ENCODE peak calls at places on chromosomes 11 and 22, in ten cellular contexts. One of them, this sample, is unnamed.

GRCh38 chr11:109508185-109508584 is 86.2 kb downstream of the C11orf87 start:
- DNase-seq in spleen: no peak
- DNase-seq in activated CD4-positive, CD25-positive, alpha-beta regulatory T cell treated with anti-CD3 and anti-CD28 coated beads, Interleukin-2, amount 50 U/mL, for 16 hours: no peak
- DNase-seq in GM12892: no peak
- DNase-seq in COLO829: no peak
- DNase-seq in MM.1S: no peak
- DNase-seq in CD8-positive, alpha-beta memory T cell: no peak
- DNase-seq in stimulated activated CD8-positive, alpha-beta memory T cell treated with anti-CD3 and anti-CD28 coated beads, Interleukin-15, amount 100 ng/mL, for 1 hour: no peak
- DNase-seq in H9: no peak
- DNase-seq in activated T-cell treated with anti-CD3 and anti-CD28 coated beads for 1 hour: no peak
- DNase-seq in this sample: no peak

GRCh38 chr11:131195801-131196517 is 174.5 kb upstream of the NTM start:
- DNase-seq in spleen: no peak
- DNase-seq in activated CD4-positive, CD25-positive, alpha-beta regulatory T cell treated with anti-CD3 and anti-CD28 coated beads, Interleukin-2, amount 50 U/mL, for 16 hours: no peak
- DNase-seq in GM12892: no peak
- DNase-seq in COLO829: no peak
- DNase-seq in MM.1S: no peak
- DNase-seq in CD8-positive, alpha-beta memory T cell: no peak
- DNase-seq in stimulated activated CD8-positive, alpha-beta memory T cell treated with anti-CD3 and anti-CD28 coated beads, Interleukin-15, amount 100 ng/mL, for 1 hour: no peak
- DNase-seq in H9: no peak
- DNase-seq in activated T-cell treated with anti-CD3 and anti-CD28 coated beads for 1 hour: no peak
- DNase-seq in this sample: peak; percentile 87

GRCh38 chr11:63567044-63567840 is 4.1 kb upstream of the PLAAT2 start:
- DNase-seq in spleen: no peak
- DNase-seq in activated CD4-positive, CD25-positive, alpha-beta regulatory T cell treated with anti-CD3 and anti-CD28 coated beads, Interleukin-2, amount 50 U/mL, for 16 hours: peak; percentile 55
- DNase-seq in GM12892: no peak
- DNase-seq in COLO829: peak; percentile 26
- DNase-seq in MM.1S: peak; percentile 73
- DNase-seq in CD8-positive, alpha-beta memory T cell: peak; percentile 86
- DNase-seq in stimulated activated CD8-positive, alpha-beta memory T cell treated with anti-CD3 and anti-CD28 coated beads, Interleukin-15, amount 100 ng/mL, for 1 hour: no peak
- DNase-seq in H9: peak; percentile 42
- DNase-seq in activated T-cell treated with anti-CD3 and anti-CD28 coated beads for 1 hour: peak; percentile 39
- DNase-seq in this sample: peak; percentile 39

GRCh38 chr11:58004664-58005063 is 19.0 kb upstream of the OR9Q1 start:
- DNase-seq in spleen: no peak
- DNase-seq in activated CD4-positive, CD25-positive, alpha-beta regulatory T cell treated with anti-CD3 and anti-CD28 coated beads, Interleukin-2, amount 50 U/mL, for 16 hours: no peak
- DNase-seq in GM12892: no peak
- DNase-seq in COLO829: no peak
- DNase-seq in MM.1S: no peak
- DNase-seq in CD8-positive, alpha-beta memory T cell: no peak
- DNase-seq in stimulated activated CD8-positive, alpha-beta memory T cell treated with anti-CD3 and anti-CD28 coated beads, Interleukin-15, amount 100 ng/mL, for 1 hour: no peak
- DNase-seq in H9: no peak
- DNase-seq in activated T-cell treated with anti-CD3 and anti-CD28 coated beads for 1 hour: no peak
- DNase-seq in this sample: no peak

GRCh38 chr11:11510939-11511338 is 110.9 kb downstream of the GALNT18 start:
- DNase-seq in spleen: no peak
- DNase-seq in activated CD4-positive, CD25-positive, alpha-beta regulatory T cell treated with anti-CD3 and anti-CD28 coated beads, Interleukin-2, amount 50 U/mL, for 16 hours: no peak
- DNase-seq in GM12892: no peak
- DNase-seq in COLO829: peak; percentile 18
- DNase-seq in MM.1S: no peak
- DNase-seq in CD8-positive, alpha-beta memory T cell: no peak
- DNase-seq in stimulated activated CD8-positive, alpha-beta memory T cell treated with anti-CD3 and anti-CD28 coated beads, Interleukin-15, amount 100 ng/mL, for 1 hour: no peak
- DNase-seq in H9: no peak
- DNase-seq in activated T-cell treated with anti-CD3 and anti-CD28 coated beads for 1 hour: no peak
- DNase-seq in this sample: peak; percentile 84

GRCh38 chr11:87307101-87307500 is 269.4 kb downstream of the TMEM135 start:
- DNase-seq in spleen: no peak
- DNase-seq in activated CD4-positive, CD25-positive, alpha-beta regulatory T cell treated with anti-CD3 and anti-CD28 coated beads, Interleukin-2, amount 50 U/mL, for 16 hours: no peak
- DNase-seq in GM12892: no peak
- DNase-seq in COLO829: no peak
- DNase-seq in MM.1S: no peak
- DNase-seq in CD8-positive, alpha-beta memory T cell: no peak
- DNase-seq in stimulated activated CD8-positive, alpha-beta memory T cell treated with anti-CD3 and anti-CD28 coated beads, Interleukin-15, amount 100 ng/mL, for 1 hour: no peak
- DNase-seq in H9: no peak
- DNase-seq in activated T-cell treated with anti-CD3 and anti-CD28 coated beads for 1 hour: no peak
- DNase-seq in this sample: no peak

GRCh38 chr11:17560281-17561110 is 13.4 kb downstream of the OTOG start:
- DNase-seq in spleen: no peak
- DNase-seq in activated CD4-positive, CD25-positive, alpha-beta regulatory T cell treated with anti-CD3 and anti-CD28 coated beads, Interleukin-2, amount 50 U/mL, for 16 hours: no peak
- DNase-seq in GM12892: no peak
- DNase-seq in COLO829: no peak
- DNase-seq in MM.1S: no peak
- DNase-seq in CD8-positive, alpha-beta memory T cell: no peak
- DNase-seq in stimulated activated CD8-positive, alpha-beta memory T cell treated with anti-CD3 and anti-CD28 coated beads, Interleukin-15, amount 100 ng/mL, for 1 hour: no peak
- DNase-seq in H9: no peak
- DNase-seq in activated T-cell treated with anti-CD3 and anti-CD28 coated beads for 1 hour: no peak
- DNase-seq in this sample: peak; percentile 34

GRCh38 chr22:19672054-19672776 is 42.1 kb upstream of the SEPTIN5 start:
- DNase-seq in spleen: no peak
- DNase-seq in activated CD4-positive, CD25-positive, alpha-beta regulatory T cell treated with anti-CD3 and anti-CD28 coated beads, Interleukin-2, amount 50 U/mL, for 16 hours: no peak
- DNase-seq in GM12892: no peak
- DNase-seq in COLO829: no peak
- DNase-seq in MM.1S: no peak
- DNase-seq in CD8-positive, alpha-beta memory T cell: no peak
- DNase-seq in stimulated activated CD8-positive, alpha-beta memory T cell treated with anti-CD3 and anti-CD28 coated beads, Interleukin-15, amount 100 ng/mL, for 1 hour: no peak
- DNase-seq in H9: no peak
- DNase-seq in activated T-cell treated with anti-CD3 and anti-CD28 coated beads for 1 hour: no peak
- DNase-seq in this sample: no peak

GRCh38 chr11:61650781-61651571 is 29.2 kb upstream of the DAGLA start:
- DNase-seq in spleen: peak; percentile 80
- DNase-seq in activated CD4-positive, CD25-positive, alpha-beta regulatory T cell treated with anti-CD3 and anti-CD28 coated beads, Interleukin-2, amount 50 U/mL, for 16 hours: no peak
- DNase-seq in GM12892: no peak
- DNase-seq in COLO829: no peak
- DNase-seq in MM.1S: no peak
- DNase-seq in CD8-positive, alpha-beta memory T cell: no peak
- DNase-seq in stimulated activated CD8-positive, alpha-beta memory T cell treated with anti-CD3 and anti-CD28 coated beads, Interleukin-15, amount 100 ng/mL, for 1 hour: no peak
- DNase-seq in H9: peak; percentile 90
- DNase-seq in activated T-cell treated with anti-CD3 and anti-CD28 coated beads for 1 hour: no peak
- DNase-seq in this sample: no peak

GRCh38 chr11:76606102-76606793 is 64.3 kb downstream of the LRRC32 start:
- DNase-seq in spleen: no peak
- DNase-seq in activated CD4-positive, CD25-positive, alpha-beta regulatory T cell treated with anti-CD3 and anti-CD28 coated beads, Interleukin-2, amount 50 U/mL, for 16 hours: no peak
- DNase-seq in GM12892: no peak
- DNase-seq in COLO829: peak; percentile 19
- DNase-seq in MM.1S: no peak
- DNase-seq in CD8-positive, alpha-beta memory T cell: no peak
- DNase-seq in stimulated activated CD8-positive, alpha-beta memory T cell treated with anti-CD3 and anti-CD28 coated beads, Interleukin-15, amount 100 ng/mL, for 1 hour: no peak
- DNase-seq in H9: peak; percentile 25
- DNase-seq in activated T-cell treated with anti-CD3 and anti-CD28 coated beads for 1 hour: no peak
- DNase-seq in this sample: no peak

GRCh38 chr11:12083380-12083779 is 27.0 kb upstream of the MICAL2 start:
- DNase-seq in spleen: no peak
- DNase-seq in activated CD4-positive, CD25-positive, alpha-beta regulatory T cell treated with anti-CD3 and anti-CD28 coated beads, Interleukin-2, amount 50 U/mL, for 16 hours: no peak
- DNase-seq in GM12892: no peak
- DNase-seq in COLO829: no peak
- DNase-seq in MM.1S: no peak
- DNase-seq in CD8-positive, alpha-beta memory T cell: no peak
- DNase-seq in stimulated activated CD8-positive, alpha-beta memory T cell treated with anti-CD3 and anti-CD28 coated beads, Interleukin-15, amount 100 ng/mL, for 1 hour: no peak
- DNase-seq in H9: no peak
- DNase-seq in activated T-cell treated with anti-CD3 and anti-CD28 coated beads for 1 hour: no peak
- DNase-seq in this sample: no peak

GRCh38 chr22:46057762-46058420 is 80.9 kb upstream of the WNT7B start:
- DNase-seq in spleen: peak; percentile 80
- DNase-seq in activated CD4-positive, CD25-positive, alpha-beta regulatory T cell treated with anti-CD3 and anti-CD28 coated beads, Interleukin-2, amount 50 U/mL, for 16 hours: no peak
- DNase-seq in GM12892: peak; percentile 72
- DNase-seq in COLO829: no peak
- DNase-seq in MM.1S: peak; percentile 89
- DNase-seq in CD8-positive, alpha-beta memory T cell: no peak
- DNase-seq in stimulated activated CD8-positive, alpha-beta memory T cell treated with anti-CD3 and anti-CD28 coated beads, Interleukin-15, amount 100 ng/mL, for 1 hour: no peak
- DNase-seq in H9: peak; percentile 9
- DNase-seq in activated T-cell treated with anti-CD3 and anti-CD28 coated beads for 1 hour: no peak
- DNase-seq in this sample: peak; percentile 69

GRCh38 chr22:23874871-23875270 is 17.2 kb downstream of the SLC2A11 start:
- DNase-seq in spleen: no peak
- DNase-seq in activated CD4-positive, CD25-positive, alpha-beta regulatory T cell treated with anti-CD3 and anti-CD28 coated beads, Interleukin-2, amount 50 U/mL, for 16 hours: no peak
- DNase-seq in GM12892: no peak
- DNase-seq in COLO829: peak; percentile 94
- DNase-seq in MM.1S: no peak
- DNase-seq in CD8-positive, alpha-beta memory T cell: no peak
- DNase-seq in stimulated activated CD8-positive, alpha-beta memory T cell treated with anti-CD3 and anti-CD28 coated beads, Interleukin-15, amount 100 ng/mL, for 1 hour: no peak
- DNase-seq in H9: no peak
- DNase-seq in activated T-cell treated with anti-CD3 and anti-CD28 coated beads for 1 hour: no peak
- DNase-seq in this sample: no peak

GRCh38 chr11:19966435-19966834 is 193.8 kb downstream of the DBX1 start:
- DNase-seq in spleen: no peak
- DNase-seq in activated CD4-positive, CD25-positive, alpha-beta regulatory T cell treated with anti-CD3 and anti-CD28 coated beads, Interleukin-2, amount 50 U/mL, for 16 hours: no peak
- DNase-seq in GM12892: no peak
- DNase-seq in COLO829: no peak
- DNase-seq in MM.1S: no peak
- DNase-seq in CD8-positive, alpha-beta memory T cell: no peak
- DNase-seq in stimulated activated CD8-positive, alpha-beta memory T cell treated with anti-CD3 and anti-CD28 coated beads, Interleukin-15, amount 100 ng/mL, for 1 hour: no peak
- DNase-seq in H9: no peak
- DNase-seq in activated T-cell treated with anti-CD3 and anti-CD28 coated beads for 1 hour: no peak
- DNase-seq in this sample: no peak

GRCh38 chr11:453564-453963 is 3.5 kb downstream of the PTDSS2 start:
- DNase-seq in spleen: peak; percentile 75
- DNase-seq in activated CD4-positive, CD25-positive, alpha-beta regulatory T cell treated with anti-CD3 and anti-CD28 coated beads, Interleukin-2, amount 50 U/mL, for 16 hours: no peak
- DNase-seq in GM12892: no peak
- DNase-seq in COLO829: no peak
- DNase-seq in MM.1S: no peak
- DNase-seq in CD8-positive, alpha-beta memory T cell: no peak
- DNase-seq in stimulated activated CD8-positive, alpha-beta memory T cell treated with anti-CD3 and anti-CD28 coated beads, Interleukin-15, amount 100 ng/mL, for 1 hour: no peak
- DNase-seq in H9: no peak
- DNase-seq in activated T-cell treated with anti-CD3 and anti-CD28 coated beads for 1 hour: no peak
- DNase-seq in this sample: no peak

GRCh38 chr11:66789097-66789890 is 53.9 kb upstream of the RCE1 start:
- DNase-seq in spleen: no peak
- DNase-seq in activated CD4-positive, CD25-positive, alpha-beta regulatory T cell treated with anti-CD3 and anti-CD28 coated beads, Interleukin-2, amount 50 U/mL, for 16 hours: no peak
- DNase-seq in GM12892: no peak
- DNase-seq in COLO829: no peak
- DNase-seq in MM.1S: no peak
- DNase-seq in CD8-positive, alpha-beta memory T cell: no peak
- DNase-seq in stimulated activated CD8-positive, alpha-beta memory T cell treated with anti-CD3 and anti-CD28 coated beads, Interleukin-15, amount 100 ng/mL, for 1 hour: no peak
- DNase-seq in H9: no peak
- DNase-seq in activated T-cell treated with anti-CD3 and anti-CD28 coated beads for 1 hour: no peak
- DNase-seq in this sample: no peak

GRCh38 chr11:83472328-83472727 is 186.2 kb upstream of the CCDC90B start:
- DNase-seq in spleen: no peak
- DNase-seq in activated CD4-positive, CD25-positive, alpha-beta regulatory T cell treated with anti-CD3 and anti-CD28 coated beads, Interleukin-2, amount 50 U/mL, for 16 hours: no peak
- DNase-seq in GM12892: no peak
- DNase-seq in COLO829: no peak
- DNase-seq in MM.1S: no peak
- DNase-seq in CD8-positive, alpha-beta memory T cell: no peak
- DNase-seq in stimulated activated CD8-positive, alpha-beta memory T cell treated with anti-CD3 and anti-CD28 coated beads, Interleukin-15, amount 100 ng/mL, for 1 hour: no peak
- DNase-seq in H9: no peak
- DNase-seq in activated T-cell treated with anti-CD3 and anti-CD28 coated beads for 1 hour: no peak
- DNase-seq in this sample: no peak

GRCh38 chr11:39011822-39012221 is 2413.8 kb upstream of the RAG2 start:
- DNase-seq in spleen: no peak
- DNase-seq in activated CD4-positive, CD25-positive, alpha-beta regulatory T cell treated with anti-CD3 and anti-CD28 coated beads, Interleukin-2, amount 50 U/mL, for 16 hours: no peak
- DNase-seq in GM12892: no peak
- DNase-seq in COLO829: no peak
- DNase-seq in MM.1S: no peak
- DNase-seq in CD8-positive, alpha-beta memory T cell: no peak
- DNase-seq in stimulated activated CD8-positive, alpha-beta memory T cell treated with anti-CD3 and anti-CD28 coated beads, Interleukin-15, amount 100 ng/mL, for 1 hour: no peak
- DNase-seq in H9: no peak
- DNase-seq in activated T-cell treated with anti-CD3 and anti-CD28 coated beads for 1 hour: no peak
- DNase-seq in this sample: no peak

GRCh38 chr11:66851698-66852465 is 5.0 kb upstream of the LRFN4 start:
- DNase-seq in spleen: peak; percentile 64
- DNase-seq in activated CD4-positive, CD25-positive, alpha-beta regulatory T cell treated with anti-CD3 and anti-CD28 coated beads, Interleukin-2, amount 50 U/mL, for 16 hours: no peak
- DNase-seq in GM12892: peak; percentile 67
- DNase-seq in COLO829: no peak
- DNase-seq in MM.1S: peak; percentile 45
- DNase-seq in CD8-positive, alpha-beta memory T cell: no peak
- DNase-seq in stimulated activated CD8-positive, alpha-beta memory T cell treated with anti-CD3 and anti-CD28 coated beads, Interleukin-15, amount 100 ng/mL, for 1 hour: no peak
- DNase-seq in H9: peak; percentile 80
- DNase-seq in activated T-cell treated with anti-CD3 and anti-CD28 coated beads for 1 hour: no peak
- DNase-seq in this sample: peak; percentile 49

GRCh38 chr11:11586465-11586864 is 35.3 kb downstream of the GALNT18 start:
- DNase-seq in spleen: no peak
- DNase-seq in activated CD4-positive, CD25-positive, alpha-beta regulatory T cell treated with anti-CD3 and anti-CD28 coated beads, Interleukin-2, amount 50 U/mL, for 16 hours: no peak
- DNase-seq in GM12892: no peak
- DNase-seq in COLO829: no peak
- DNase-seq in MM.1S: no peak
- DNase-seq in CD8-positive, alpha-beta memory T cell: no peak
- DNase-seq in stimulated activated CD8-positive, alpha-beta memory T cell treated with anti-CD3 and anti-CD28 coated beads, Interleukin-15, amount 100 ng/mL, for 1 hour: no peak
- DNase-seq in H9: no peak
- DNase-seq in activated T-cell treated with anti-CD3 and anti-CD28 coated beads for 1 hour: no peak
- DNase-seq in this sample: no peak

GRCh38 chr22:24727218-24727851 is 47.2 kb downstream of the PIWIL3 start:
- DNase-seq in spleen: no peak
- DNase-seq in activated CD4-positive, CD25-positive, alpha-beta regulatory T cell treated with anti-CD3 and anti-CD28 coated beads, Interleukin-2, amount 50 U/mL, for 16 hours: no peak
- DNase-seq in GM12892: no peak
- DNase-seq in COLO829: peak; percentile 88
- DNase-seq in MM.1S: no peak
- DNase-seq in CD8-positive, alpha-beta memory T cell: no peak
- DNase-seq in stimulated activated CD8-positive, alpha-beta memory T cell treated with anti-CD3 and anti-CD28 coated beads, Interleukin-15, amount 100 ng/mL, for 1 hour: no peak
- DNase-seq in H9: no peak
- DNase-seq in activated T-cell treated with anti-CD3 and anti-CD28 coated beads for 1 hour: no peak
- DNase-seq in this sample: no peak

GRCh38 chr11:46618789-46619188 is 1.4 kb downstream of the ATG13 start:
- DNase-seq in spleen: no peak
- DNase-seq in activated CD4-positive, CD25-positive, alpha-beta regulatory T cell treated with anti-CD3 and anti-CD28 coated beads, Interleukin-2, amount 50 U/mL, for 16 hours: no peak
- DNase-seq in GM12892: no peak
- DNase-seq in COLO829: no peak
- DNase-seq in MM.1S: no peak
- DNase-seq in CD8-positive, alpha-beta memory T cell: no peak
- DNase-seq in stimulated activated CD8-positive, alpha-beta memory T cell treated with anti-CD3 and anti-CD28 coated beads, Interleukin-15, amount 100 ng/mL, for 1 hour: no peak
- DNase-seq in H9: no peak
- DNase-seq in activated T-cell treated with anti-CD3 and anti-CD28 coated beads for 1 hour: no peak
- DNase-seq in this sample: no peak

GRCh38 chr11:8087185-8087584 is 6.2 kb downstream of the TUB start:
- DNase-seq in spleen: peak; percentile 54
- DNase-seq in activated CD4-positive, CD25-positive, alpha-beta regulatory T cell treated with anti-CD3 and anti-CD28 coated beads, Interleukin-2, amount 50 U/mL, for 16 hours: no peak
- DNase-seq in GM12892: no peak
- DNase-seq in COLO829: no peak
- DNase-seq in MM.1S: peak; percentile 25
- DNase-seq in CD8-positive, alpha-beta memory T cell: no peak
- DNase-seq in stimulated activated CD8-positive, alpha-beta memory T cell treated with anti-CD3 and anti-CD28 coated beads, Interleukin-15, amount 100 ng/mL, for 1 hour: no peak
- DNase-seq in H9: peak; percentile 70
- DNase-seq in activated T-cell treated with anti-CD3 and anti-CD28 coated beads for 1 hour: no peak
- DNase-seq in this sample: no peak

GRCh38 chr11:9732453-9732852 is 68.6 kb downstream of the SWAP70 start:
- DNase-seq in spleen: no peak
- DNase-seq in activated CD4-positive, CD25-positive, alpha-beta regulatory T cell treated with anti-CD3 and anti-CD28 coated beads, Interleukin-2, amount 50 U/mL, for 16 hours: no peak
- DNase-seq in GM12892: no peak
- DNase-seq in COLO829: no peak
- DNase-seq in MM.1S: no peak
- DNase-seq in CD8-positive, alpha-beta memory T cell: no peak
- DNase-seq in stimulated activated CD8-positive, alpha-beta memory T cell treated with anti-CD3 and anti-CD28 coated beads, Interleukin-15, amount 100 ng/mL, for 1 hour: no peak
- DNase-seq in H9: no peak
- DNase-seq in activated T-cell treated with anti-CD3 and anti-CD28 coated beads for 1 hour: no peak
- DNase-seq in this sample: no peak

GRCh38 chr11:18726040-18726439 is at the start of gene IGSF22:
- DNase-seq in spleen: no peak
- DNase-seq in activated CD4-positive, CD25-positive, alpha-beta regulatory T cell treated with anti-CD3 and anti-CD28 coated beads, Interleukin-2, amount 50 U/mL, for 16 hours: no peak
- DNase-seq in GM12892: no peak
- DNase-seq in COLO829: no peak
- DNase-seq in MM.1S: no peak
- DNase-seq in CD8-positive, alpha-beta memory T cell: no peak
- DNase-seq in stimulated activated CD8-positive, alpha-beta memory T cell treated with anti-CD3 and anti-CD28 coated beads, Interleukin-15, amount 100 ng/mL, for 1 hour: no peak
- DNase-seq in H9: peak; percentile 61
- DNase-seq in activated T-cell treated with anti-CD3 and anti-CD28 coated beads for 1 hour: no peak
- DNase-seq in this sample: no peak

GRCh38 chr22:30969532-30970355 is 679 bp downstream of the TUG1 start:
- DNase-seq in spleen: no peak
- DNase-seq in activated CD4-positive, CD25-positive, alpha-beta regulatory T cell treated with anti-CD3 and anti-CD28 coated beads, Interleukin-2, amount 50 U/mL, for 16 hours: peak; percentile 9
- DNase-seq in GM12892: no peak
- DNase-seq in COLO829: peak; percentile 26
- DNase-seq in MM.1S: peak; percentile 40
- DNase-seq in CD8-positive, alpha-beta memory T cell: no peak
- DNase-seq in stimulated activated CD8-positive, alpha-beta memory T cell treated with anti-CD3 and anti-CD28 coated beads, Interleukin-15, amount 100 ng/mL, for 1 hour: peak; percentile 11
- DNase-seq in H9: peak; percentile 32
- DNase-seq in activated T-cell treated with anti-CD3 and anti-CD28 coated beads for 1 hour: peak; percentile 20
- DNase-seq in this sample: peak; percentile 64

GRCh38 chr11:95605271-95605940 is 184.2 kb downstream of the FAM76B start:
- DNase-seq in spleen: no peak
- DNase-seq in activated CD4-positive, CD25-positive, alpha-beta regulatory T cell treated with anti-CD3 and anti-CD28 coated beads, Interleukin-2, amount 50 U/mL, for 16 hours: no peak
- DNase-seq in GM12892: no peak
- DNase-seq in COLO829: no peak
- DNase-seq in MM.1S: no peak
- DNase-seq in CD8-positive, alpha-beta memory T cell: no peak
- DNase-seq in stimulated activated CD8-positive, alpha-beta memory T cell treated with anti-CD3 and anti-CD28 coated beads, Interleukin-15, amount 100 ng/mL, for 1 hour: no peak
- DNase-seq in H9: no peak
- DNase-seq in activated T-cell treated with anti-CD3 and anti-CD28 coated beads for 1 hour: no peak
- DNase-seq in this sample: no peak

GRCh38 chr11:130122141-130122575 is 37.4 kb upstream of the ST14 start:
- DNase-seq in spleen: no peak
- DNase-seq in activated CD4-positive, CD25-positive, alpha-beta regulatory T cell treated with anti-CD3 and anti-CD28 coated beads, Interleukin-2, amount 50 U/mL, for 16 hours: no peak
- DNase-seq in GM12892: no peak
- DNase-seq in COLO829: peak; percentile 10
- DNase-seq in MM.1S: no peak
- DNase-seq in CD8-positive, alpha-beta memory T cell: no peak
- DNase-seq in stimulated activated CD8-positive, alpha-beta memory T cell treated with anti-CD3 and anti-CD28 coated beads, Interleukin-15, amount 100 ng/mL, for 1 hour: no peak
- DNase-seq in H9: no peak
- DNase-seq in activated T-cell treated with anti-CD3 and anti-CD28 coated beads for 1 hour: no peak
- DNase-seq in this sample: no peak

This sample was measured in sigmoid colon.